ENCODE peak calls at places on chromosomes 2 and 18, in five cellular contexts. G is mammary epithelial cell, J is stomach, V is Peyer's patch, U is SJSA1. K is an unnamed sample. For H3K36me3, the result is how much of the 10 kb centered on the place peaks cover.

GRCh38 chr2:200765139-200765951 is 46.4 kb upstream of the BZW1 start:
- DNase-seq in G (peak), J (no peak), V (no peak), U (peak), K (no peak)

GRCh38 chr18:73421010-73421409 is 553.2 kb upstream of the NETO1 start:
- DNase-seq in G (no peak), J (no peak), V (no peak), U (no peak), K (no peak)

GRCh38 chr18:67232406-67232805 is 284.1 kb downstream of the DSEL start:
- DNase-seq in G (peak), J (no peak), V (no peak), U (no peak), K (no peak)

GRCh38 chr2:134468093-134468640 is 214.3 kb downstream of the MGAT5 start:
- DNase-seq in G (no peak), J (peak), V (no peak), U (peak), K (no peak)

GRCh38 chr2:71668326-71669057 is 215.1 kb downstream of the DYSF start:
- DNase-seq in G (no peak), J (no peak), V (peak), U (peak), K (no peak)

GRCh38 chr18:9539283-9539682 is 64.0 kb downstream of the RALBP1 start:
- DNase-seq in G (peak), J (no peak), V (no peak), U (no peak), K (no peak)

GRCh38 chr2:57881998-57882884 is 164.4 kb upstream of the VRK2 start:
- DNase-seq in G (peak), J (no peak), V (no peak), U (no peak), K (peak)

GRCh38 chr2:12555012-12555645 is 161.6 kb upstream of the TRIB2 start:
- DNase-seq in G (peak), J (no peak), V (no peak), U (peak), K (no peak)

GRCh38 chr2:100957971-100958653 is 44.0 kb upstream of the RPL31 start:
- DNase-seq in G (peak), J (peak), V (no peak), U (no peak), K (no peak)

GRCh38 chr2:234241656-234242445 is 191.3 kb downstream of the SPP2 start:
- DNase-seq in G (peak), J (no peak), V (no peak), U (peak), K (no peak)

GRCh38 chr2:199278099-199278498 is 179.6 kb downstream of the SATB2 start:
- DNase-seq in G (peak), J (no peak), V (no peak), U (no peak), K (no peak)

GRCh38 chr2:69755862-69756467 is 14.0 kb downstream of the ANXA4 start:
- DNase-seq in G (peak), J (no peak), V (no peak), U (no peak), K (peak)

GRCh38 chr2:46331099-46331766 is 34.0 kb downstream of the EPAS1 start:
- DNase-seq in G (no peak), J (no peak), V (no peak), U (no peak), K (no peak)
- H3K36me3 ChIP-seq in G (under half), J (under half), V (under half), U (under half), K (under half)

GRCh38 chr2:233165895-233166661 is 85.4 kb upstream of the ATG16L1 start:
- DNase-seq in G (peak), J (peak), V (peak), U (peak), K (no peak)

GRCh38 chr2:233164967-233165366 is 86.5 kb upstream of the ATG16L1 start:
- DNase-seq in G (no peak), J (no peak), V (no peak), U (no peak), K (no peak)

GRCh38 chr2:233171344-233171743 is 80.1 kb upstream of the ATG16L1 start:
- DNase-seq in G (no peak), J (no peak), V (no peak), U (no peak), K (no peak)

GRCh38 chr2:233165543-233165894 is 86.0 kb upstream of the ATG16L1 start:
- DNase-seq in G (no peak), J (no peak), V (no peak), U (no peak), K (no peak)

GRCh38 chr2:233168919-233169318 is 82.6 kb upstream of the ATG16L1 start:
- DNase-seq in G (no peak), J (no peak), V (no peak), U (no peak), K (no peak)
- H3K36me3 ChIP-seq in G (under half), J (under half), V (under half), U (under half), K (under half)

DNA sequence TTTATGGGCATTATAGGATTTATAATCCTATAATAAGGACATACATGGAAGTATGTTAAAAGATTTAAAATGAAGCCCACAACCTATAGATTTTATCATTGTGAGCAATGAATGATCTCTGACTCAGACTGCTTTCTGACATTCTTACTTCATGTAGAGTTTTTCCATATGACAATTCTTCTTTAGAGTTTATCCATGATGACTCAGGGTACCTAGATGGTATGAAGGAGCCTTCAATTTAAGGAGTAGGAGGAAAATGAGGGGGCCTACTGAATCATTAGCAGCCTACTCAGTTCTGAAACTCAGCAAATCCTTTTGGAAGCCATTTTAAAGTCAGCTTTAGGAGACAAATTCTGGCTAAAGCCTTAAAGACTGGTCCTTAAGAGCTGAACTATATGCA is 10.4 kb downstream of the PELI1 start:
- DNase-seq in G (peak), J (no peak), V (no peak), U (no peak), K (no peak)
- H3K36me3 ChIP-seq in G (under half), J (under half), V (under half), U (under half), K (under half)

DNA sequence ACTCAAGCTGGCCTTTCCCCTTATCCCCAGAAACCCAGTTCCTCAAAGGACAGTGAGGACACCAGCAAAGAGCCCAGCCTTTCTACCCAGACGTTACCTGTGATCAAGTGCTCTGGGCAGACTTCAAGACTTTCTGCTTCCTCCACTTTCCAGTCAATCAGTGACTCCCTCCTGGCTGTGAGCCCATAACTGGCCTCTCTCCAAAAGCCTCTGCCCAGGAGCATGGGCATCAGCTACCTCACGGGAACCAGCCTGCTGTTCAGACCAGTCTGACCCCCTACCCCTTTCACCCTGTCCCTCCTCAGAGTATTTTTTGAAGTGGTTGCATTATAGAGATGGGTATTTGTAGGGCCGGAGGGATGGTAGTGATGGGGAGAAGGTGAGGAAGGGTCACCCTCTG is 27.7 kb upstream of the CYP27A1 start:
- DNase-seq in G (no peak), J (peak), V (no peak), U (no peak), K (no peak)
- H3K36me3 ChIP-seq in G (under half), J (half or more), V (under half), U (under half), K (under half)

DNA sequence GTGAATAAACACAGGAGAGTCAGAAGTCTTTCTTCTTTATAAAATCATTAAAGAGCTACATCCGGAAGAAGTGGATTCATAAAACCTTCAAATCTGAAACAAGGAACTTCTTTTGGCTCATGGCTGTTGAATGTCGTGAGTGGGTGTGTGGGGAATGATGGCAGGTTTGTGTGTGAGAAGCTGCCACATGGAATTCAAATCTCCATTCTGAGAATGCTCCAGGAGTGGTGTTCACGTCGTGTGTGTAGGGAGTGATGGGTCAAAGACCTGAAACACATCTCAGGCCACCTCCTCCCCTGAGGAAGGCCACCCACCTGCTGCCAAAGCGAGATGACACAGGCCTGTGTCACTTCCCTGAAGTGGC is 28.9 kb downstream of the FAM228A start:
- DNase-seq in G (no peak), J (no peak), V (no peak), U (no peak), K (no peak)
- H3K36me3 ChIP-seq in G (under half), J (half or more), V (under half), U (under half), K (under half)

DNA sequence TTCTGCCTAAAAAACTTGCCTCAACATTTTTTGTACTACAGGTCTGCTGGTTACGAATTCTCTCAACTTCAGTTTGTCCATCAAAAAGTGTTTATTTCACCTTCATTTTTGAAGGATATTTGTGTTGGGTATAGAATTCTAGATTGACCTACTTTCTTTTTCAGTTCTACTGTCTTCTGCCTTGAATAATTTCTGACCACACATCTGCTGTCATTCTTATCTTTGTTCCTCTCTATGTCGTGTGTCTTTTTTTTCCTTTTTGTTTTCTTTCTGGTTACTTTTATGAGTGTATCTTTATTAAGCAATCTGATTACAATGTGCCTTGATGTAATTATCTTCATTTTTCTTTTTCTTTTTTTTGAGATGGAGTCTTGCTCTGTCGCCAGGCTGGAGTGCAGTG is 25.3 kb downstream of the ADCY3 start:
- DNase-seq in G (no peak), J (no peak), V (no peak), U (no peak), K (no peak)
- H3K36me3 ChIP-seq in G (under half), J (under half), V (under half), U (under half), K (under half)

GRCh38 chr18:12968115-12968514 is 20.3 kb downstream of the SEH1L start:
- DNase-seq in G (no peak), J (no peak), V (no peak), U (no peak), K (no peak)

GRCh38 chr18:12960395-12960794 is 12.6 kb downstream of the SEH1L start:
- DNase-seq in G (no peak), J (no peak), V (no peak), U (no peak), K (no peak)

GRCh38 chr18:12958478-12958877 is 10.7 kb downstream of the SEH1L start:
- DNase-seq in G (no peak), J (no peak), V (no peak), U (no peak), K (no peak)

GRCh38 chr18:12960846-12961397 is 13.1 kb downstream of the SEH1L start:
- DNase-seq in G (no peak), J (no peak), V (no peak), U (no peak), K (no peak)

GRCh38 chr18:12963069-12963468 is 15.3 kb downstream of the SEH1L start:
- DNase-seq in G (no peak), J (no peak), V (no peak), U (no peak), K (no peak)
- H3K36me3 ChIP-seq in G (under half), J (half or more), V (under half), U (half or more), K (under half)

GRCh38 chr2:108460345-108461037 is 11.5 kb downstream of the GCC2 start:
- DNase-seq in G (no peak), J (no peak), V (no peak), U (no peak), K (no peak)
- H3K36me3 ChIP-seq in G (under half), J (half or more), V (under half), U (half or more), K (under half)

GRCh38 chr18:31247574-31248199 is 70.3 kb upstream of the DSG1 start:
- DNase-seq in G (peak), J (no peak), V (no peak), U (no peak), K (no peak)
- H3K36me3 ChIP-seq in G (under half), J (under half), V (under half), U (under half), K (under half)

GRCh38 chr18:74520096-74520833 is 14.0 kb upstream of the CNDP1 start:
- DNase-seq in G (no peak), J (peak), V (no peak), U (no peak), K (no peak)

GRCh38 chr18:74518456-74519315 is 15.6 kb upstream of the CNDP1 start:
- DNase-seq in G (no peak), J (peak), V (no peak), U (no peak), K (no peak)

GRCh38 chr18:74521068-74521725 is 13.1 kb upstream of the CNDP1 start:
- DNase-seq in G (no peak), J (peak), V (no peak), U (no peak), K (no peak)

GRCh38 chr18:74517236-74517630 is 17.1 kb upstream of the CNDP1 start:
- DNase-seq in G (no peak), J (peak), V (peak), U (no peak), K (peak)

GRCh38 chr18:74519320-74520095 is 14.8 kb upstream of the CNDP1 start:
- DNase-seq in G (no peak), J (peak), V (no peak), U (no peak), K (no peak)
- H3K36me3 ChIP-seq in G (under half), J (half or more), V (under half), U (half or more), K (under half)

K was measured in Caco-2.